ENCODE peak calls at places on chromosomes 5 and 9, in seven cellular contexts. T is OCI-LY7, A is Peyer's patch, D is OCI-M1, Y is mucosa of descending colon, R is RWPE1, N is psoas muscle. X is an unnamed sample.

GRCh38 chr5:178537467-178538381 is 52.5 kb downstream of the COL23A1 start:
- DNase-seq in T (no peak), A (no peak), D (no peak), Y (no peak), R (no peak), N (no peak), X (no peak)

GRCh38 chr9:14326264-14326826 is 12.4 kb upstream of the NFIB start:
- DNase-seq in T (peak), A (no peak), D (no peak), Y (no peak), R (no peak), N (no peak), X (no peak)

GRCh38 chr5:76693141-76693540 is 22.8 kb upstream of the F2R start:
- DNase-seq in T (no peak), A (no peak), D (no peak), Y (no peak), R (no peak), N (no peak), X (no peak)

GRCh38 chr5:78002690-78003089 is 226.6 kb upstream of the TBCA start:
- DNase-seq in T (no peak), A (no peak), D (no peak), Y (no peak), R (no peak), N (no peak), X (no peak)

GRCh38 chr5:122412966-122413365 is 100.9 kb downstream of the SNCAIP start:
- DNase-seq in T (no peak), A (no peak), D (no peak), Y (no peak), R (no peak), N (no peak), X (no peak)

GRCh38 chr5:1110260-1110929 is 1.5 kb downstream of the SLC12A7 start:
- DNase-seq in T (no peak), A (no peak), D (peak), Y (peak), R (no peak), N (no peak), X (no peak)

GRCh38 chr5:156824800-156825199 is 25.3 kb upstream of the PPP1R2B start:
- DNase-seq in T (peak), A (no peak), D (peak), Y (no peak), R (peak), N (no peak), X (no peak)

GRCh38 chr9:21728781-21729180 is 73.7 kb upstream of the MTAP start:
- DNase-seq in T (no peak), A (no peak), D (no peak), Y (no peak), R (no peak), N (no peak), X (no peak)

GRCh38 chr5:98217138-98217537 is 556.3 kb upstream of the RGMB start:
- DNase-seq in T (no peak), A (no peak), D (no peak), Y (no peak), R (no peak), N (no peak), X (no peak)

X was measured in activated CD4-positive, CD25-positive, alpha-beta regulatory T cell treated with anti-CD3 and anti-CD28 coated beads, Interleukin-2, amount 50 U/mL, for 16 hours.